ENCODE peak calls at places on chromosomes 13 and 19, in ten cellular contexts. Y is body of pancreas, N is upper lobe of left lung, S is HepG2, E is HCT116, B is GM12878, K is right lobe of liver, G is heart left ventricle, L is K562, F is A549. P is an unnamed sample.
A peak's percentile ranks its signal among the peaks of the same experiment; 100 is the strongest.

GRCh38 chr13:33931397-33931987 is 113.5 kb downstream of the RFC3 start:
- ATAC-seq in Y (peak; percentile 60), N (peak; percentile 40), S (peak; percentile 96), E (peak; percentile 96), B (peak; percentile 93), K (peak; percentile 92), G (peak; percentile 79), L (peak; percentile 83), F (no peak), P (no peak)

GRCh38 chr19:6740589-6741348 is 1.3 kb downstream of the TRIP10 start:
- ATAC-seq in Y (no peak), N (no peak), S (no peak), E (no peak), B (peak; percentile 10), K (no peak), G (no peak), L (no peak), F (no peak), P (no peak)

GRCh38 chr13:42821437-42821836 is 40.1 kb downstream of the FAM216B start:
- ATAC-seq in Y (no peak), N (no peak), S (no peak), E (no peak), B (no peak), K (no peak), G (no peak), L (no peak), F (no peak), P (no peak)

GRCh38 chr19:18119243-18120105 is 21.9 kb downstream of the MAST3 start:
- ATAC-seq in Y (no peak), N (no peak), S (no peak), E (no peak), B (peak; percentile 61), K (no peak), G (no peak), L (no peak), F (no peak), P (no peak)

GRCh38 chr13:42559057-42559456 is 14.9 kb upstream of the TNFSF11 start:
- ATAC-seq in Y (no peak), N (no peak), S (no peak), E (no peak), B (no peak), K (no peak), G (no peak), L (no peak), F (no peak), P (no peak)

GRCh38 chr13:32986552-32986951 is 29.7 kb upstream of the KL start:
- ATAC-seq in Y (no peak), N (no peak), S (no peak), E (no peak), B (no peak), K (no peak), G (no peak), L (no peak), F (no peak), P (no peak)

GRCh38 chr13:88919970-88920628 is 1248.9 kb downstream of the SLITRK5 start:
- ATAC-seq in Y (no peak), N (no peak), S (no peak), E (no peak), B (peak; percentile 97), K (no peak), G (no peak), L (no peak), F (no peak), P (no peak)

GRCh38 chr13:51380269-51380668 is 40.8 kb downstream of the SERPINE3 start:
- ATAC-seq in Y (peak; percentile 95), N (no peak), S (no peak), E (no peak), B (no peak), K (no peak), G (peak; percentile 84), L (no peak), F (no peak), P (no peak)

GRCh38 chr19:41321600-41322270 is 11.8 kb downstream of the CCDC97 start:
- ATAC-seq in Y (no peak), N (peak; percentile 41), S (peak; percentile 33), E (peak; percentile 74), B (peak; percentile 43), K (peak; percentile 53), G (no peak), L (peak; percentile 43), F (peak; percentile 10), P (no peak)

DNA sequence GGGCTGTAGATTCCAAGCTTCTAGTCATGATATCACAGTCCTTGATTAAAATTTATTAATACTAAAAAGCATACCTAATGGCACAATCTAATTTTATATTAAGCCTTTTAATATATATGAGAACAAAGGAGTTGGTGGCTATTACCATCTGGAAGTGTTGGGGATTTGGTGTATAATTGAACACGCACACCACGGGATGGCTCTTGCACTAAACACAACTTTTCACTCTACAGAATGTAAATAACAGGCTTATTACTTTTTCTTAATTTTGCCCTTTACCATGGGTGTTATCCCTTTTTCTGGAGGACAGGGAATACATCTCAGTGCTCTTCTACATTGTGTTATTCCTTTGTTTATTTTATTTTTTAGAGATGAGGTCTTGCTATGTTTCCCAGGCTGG is 21.6 kb downstream of the POMP start:
- ATAC-seq in Y (no peak), N (no peak), S (no peak), E (no peak), B (no peak), K (no peak), G (no peak), L (no peak), F (no peak), P (no peak)
- TF ChIP-seq POLR2A in Y (no peak), N (no peak), S (no peak), E (no peak), B (no peak), K (no peak), G (no peak), L (no peak), F (no peak), P (no peak)

GRCh38 chr19:49893135-49893534 is 3.6 kb downstream of the IL4I1 start:
- ATAC-seq in Y (no peak), N (no peak), S (no peak), E (no peak), B (no peak), K (no peak), G (no peak), L (no peak), F (no peak), P (no peak)

GRCh38 chr19:49896863-49897621 is at the start of gene IL4I1:
- ATAC-seq in Y (no peak), N (no peak), S (no peak), E (no peak), B (peak; percentile 57), K (peak; percentile 35), G (peak; percentile 35), L (no peak), F (peak; percentile 3), P (peak; percentile 24)

GRCh38 chr19:49894011-49894664 is 2.5 kb downstream of the IL4I1 start:
- ATAC-seq in Y (no peak), N (no peak), S (no peak), E (no peak), B (no peak), K (no peak), G (no peak), L (no peak), F (no peak), P (no peak)

GRCh38 chr19:49894879-49895565 is 1.7 kb downstream of the IL4I1 start:
- ATAC-seq in Y (no peak), N (no peak), S (no peak), E (no peak), B (peak; percentile 54), K (no peak), G (no peak), L (no peak), F (no peak), P (no peak)

GRCh38 chr19:49895566-49896297 is 955 bp downstream of the IL4I1 start:
- ATAC-seq in Y (no peak), N (no peak), S (no peak), E (no peak), B (peak; percentile 41), K (no peak), G (no peak), L (no peak), F (no peak), P (no peak)
- TF ChIP-seq POLR2A in Y (no peak), N (no peak), S (no peak), E (no peak), B (peak; percentile 47), K (no peak), G (no peak), L (no peak), F (no peak), P (no peak)

GRCh38 chr19:43476606-43477005 is 11.2 kb upstream of the LYPD3 start:
- ATAC-seq in Y (no peak), N (no peak), S (no peak), E (no peak), B (no peak), K (no peak), G (no peak), L (no peak), F (no peak), P (no peak)

GRCh38 chr19:43478323-43478722 is 12.9 kb upstream of the LYPD3 start:
- ATAC-seq in Y (no peak), N (no peak), S (no peak), E (no peak), B (no peak), K (no peak), G (no peak), L (no peak), F (no peak), P (no peak)

GRCh38 chr19:43474487-43474886 is 9.1 kb upstream of the LYPD3 start:
- ATAC-seq in Y (no peak), N (no peak), S (no peak), E (no peak), B (no peak), K (no peak), G (no peak), L (no peak), F (no peak), P (no peak)

GRCh38 chr19:43471091-43471490 is 5.7 kb upstream of the LYPD3 start:
- ATAC-seq in Y (no peak), N (no peak), S (peak; percentile 15), E (no peak), B (no peak), K (no peak), G (no peak), L (no peak), F (no peak), P (no peak)

DNA sequence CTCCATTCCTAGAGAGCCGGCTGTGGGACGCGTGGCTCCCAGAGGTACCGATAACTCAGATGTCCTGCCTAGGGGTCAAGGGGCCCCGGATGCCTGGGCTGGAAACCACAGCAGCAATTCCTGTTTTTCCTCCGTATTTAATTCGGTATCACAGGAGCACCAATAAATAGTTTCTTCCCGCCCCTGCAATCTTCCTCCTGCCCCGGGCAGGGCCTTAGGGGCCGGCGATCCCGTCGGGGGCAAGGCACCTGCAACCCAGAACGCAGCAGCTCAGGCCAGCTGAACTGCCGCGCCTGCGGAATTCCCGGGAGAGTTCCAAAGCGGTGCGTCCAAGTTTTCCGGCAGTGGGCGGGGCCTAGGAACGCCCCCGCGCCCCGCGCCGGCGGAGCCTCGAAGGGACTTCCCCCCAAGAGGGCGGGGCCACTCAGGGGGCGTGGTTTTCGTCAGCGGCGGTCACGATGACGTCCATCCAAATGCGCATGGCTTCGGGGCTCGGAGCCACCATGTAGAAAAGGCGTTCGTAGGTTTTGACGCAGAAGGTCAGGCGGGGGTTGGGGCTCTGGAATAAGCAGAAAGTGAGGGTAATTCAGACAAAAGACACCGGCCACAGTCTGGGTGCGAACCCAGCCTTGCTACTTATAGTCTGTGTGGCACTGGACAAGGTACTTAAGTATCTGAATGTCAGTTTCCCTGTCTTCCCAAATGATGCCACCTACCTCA is 9.7 kb upstream of the LYPD3 start:
- ATAC-seq in Y (peak; percentile 93), N (peak; percentile 93), S (no peak), E (peak; percentile 90), B (peak; percentile 85), K (peak; percentile 95), G (peak; percentile 95), L (peak; percentile 96), F (peak; percentile 82), P (peak; percentile 97)
- TF ChIP-seq POLR2A in Y (no peak), N (peak; percentile 70), S (no peak), E (peak; percentile 69), B (peak; percentile 63), K (peak; percentile 47), G (peak; percentile 59), L (peak; percentile 86), F (peak; percentile 72), P (no peak)

GRCh38 chr19:3710265-3710812 is 2.2 kb downstream of the TJP3 start:
- ATAC-seq in Y (peak; percentile 88), N (peak; percentile 91), S (peak; percentile 76), E (peak; percentile 70), B (peak; percentile 52), K (peak; percentile 76), G (peak; percentile 79), L (peak; percentile 84), F (peak; percentile 83), P (peak; percentile 71)
- TF ChIP-seq POLR2A in Y (no peak), N (no peak), S (peak; percentile 30), E (no peak), B (no peak), K (no peak), G (no peak), L (no peak), F (no peak), P (no peak)

P was measured in gastroesophageal sphincter.